ENCODE peak calls at places on chromosomes 13 and 19, in four cellular contexts. E is HCT116, L is GM12878, K is SK-N-SH. I is an unnamed sample.

GRCh38 chr13:37878496-37878895 is 8.9 kb upstream of the TRPC4 start:
- DNase-seq in E (no peak), L (no peak), K (no peak), I (no peak)

GRCh38 chr19:34666200-34666957 is 10.6 kb downstream of the SCGB2B2 start:
- DNase-seq in E (no peak), L (no peak), K (no peak), I (no peak)

GRCh38 chr13:24718192-24718965 is 38.2 kb downstream of the ATP12A start:
- DNase-seq in E (no peak), L (no peak), K (no peak), I (no peak)

GRCh38 chr13:112908342-112908741 is 60.7 kb upstream of the MCF2L start:
- DNase-seq in E (no peak), L (no peak), K (no peak), I (no peak)

GRCh38 chr13:52026246-52026626 is 1.7 kb downstream of the UTP14C start:
- DNase-seq in E (no peak), L (no peak), K (no peak), I (no peak)

GRCh38 chr13:100063906-100064305 is 25.0 kb upstream of the PCCA start:
- DNase-seq in E (no peak), L (no peak), K (no peak), I (no peak)

GRCh38 chr13:29359181-29359580 is 236.3 kb downstream of the SLC7A1 start:
- DNase-seq in E (no peak), L (no peak), K (no peak), I (no peak)

GRCh38 chr19:13537454-13537853 is 31.2 kb upstream of the CACNA1A start:
- DNase-seq in E (no peak), L (no peak), K (no peak), I (no peak)

GRCh38 chr13:50222569-50223332 is 207.5 kb downstream of the KCNRG start:
- DNase-seq in E (no peak), L (no peak), K (no peak), I (no peak)

GRCh38 chr19:38204728-38205127 is 19.3 kb downstream of the DPF1 start:
- DNase-seq in E (no peak), L (no peak), K (no peak), I (no peak)

GRCh38 chr13:114115191-114115671 is 17.2 kb downstream of the RASA3 start:
- DNase-seq in E (no peak), L (no peak), K (no peak), I (no peak)

GRCh38 chr19:38081547-38082255 is 142.3 kb downstream of the DPF1 start:
- DNase-seq in E (no peak), L (no peak), K (no peak), I (no peak)

GRCh38 chr13:85314686-85315085 is 484.5 kb downstream of the SLITRK6 start:
- DNase-seq in E (no peak), L (no peak), K (no peak), I (peak)

GRCh38 chr13:41156611-41157010 is 24.0 kb upstream of the KBTBD6 start:
- DNase-seq in E (no peak), L (no peak), K (no peak), I (no peak)

GRCh38 chr13:41154042-41154441 is 21.4 kb upstream of the KBTBD6 start:
- DNase-seq in E (no peak), L (no peak), K (no peak), I (no peak)

GRCh38 chr13:41159174-41159573 is 26.6 kb upstream of the KBTBD6 start:
- DNase-seq in E (no peak), L (no peak), K (no peak), I (no peak)
- TF ChIP-seq JUND in E (no peak), L (no peak), K (no peak), I (no peak)

DNA sequence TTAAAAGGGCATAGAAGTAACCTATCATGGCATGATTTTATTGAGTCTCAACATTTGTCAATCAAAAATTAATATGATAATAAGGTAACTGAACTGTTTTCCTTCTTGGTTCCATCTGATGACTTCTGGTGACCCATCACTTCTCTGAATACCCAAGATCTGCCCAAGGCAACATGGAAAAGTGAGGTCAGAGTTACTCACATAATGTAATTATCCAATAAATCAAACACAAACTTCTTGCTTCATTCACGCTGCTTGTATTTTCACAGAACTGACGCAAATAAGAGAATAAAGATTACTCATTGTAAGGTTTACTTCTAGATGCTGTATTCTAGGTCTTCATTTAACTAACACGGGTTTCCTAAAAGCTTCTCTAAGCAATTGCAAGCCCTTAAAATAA is 361.6 kb downstream of the RBM26 start:
- DNase-seq in E (no peak), L (no peak), K (no peak), I (no peak)
- TF ChIP-seq JUND in E (no peak), L (no peak), K (no peak), I (no peak)

DNA sequence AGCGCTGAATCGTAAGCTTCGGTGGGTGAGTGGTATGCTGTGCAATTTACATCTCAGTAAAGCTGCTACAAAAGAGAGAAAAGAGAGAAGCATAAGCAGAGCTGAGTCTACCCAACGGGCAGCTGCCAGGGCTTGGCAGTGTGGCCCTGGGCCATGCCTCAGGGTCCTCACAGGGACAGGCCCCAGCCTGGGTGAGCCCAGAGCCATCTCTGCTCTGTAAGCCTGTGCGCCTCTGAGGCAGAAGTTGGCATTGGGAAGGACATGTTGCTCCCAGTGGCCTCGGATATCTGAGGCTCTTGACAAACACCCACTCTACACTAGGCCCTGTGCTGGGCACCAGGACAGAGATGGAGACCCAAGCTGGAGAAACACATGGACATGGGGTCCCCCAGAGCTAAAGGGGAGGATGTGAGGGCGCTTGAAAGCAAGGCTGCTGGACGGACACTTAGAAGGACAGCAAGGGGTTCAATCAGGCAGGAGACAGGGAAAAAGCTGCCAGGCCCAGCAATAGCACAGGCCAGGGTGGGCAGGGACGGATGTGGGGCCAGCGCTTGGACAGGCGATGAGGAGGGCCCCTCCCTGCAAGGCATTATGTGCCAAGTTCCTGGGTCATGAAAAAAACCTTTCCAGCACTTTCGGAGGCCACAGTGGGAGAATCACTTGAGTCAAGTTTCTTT is 14.7 kb downstream of the PPP6R1 start:
- DNase-seq in E (no peak), L (no peak), K (no peak), I (no peak)
- TF ChIP-seq JUND in E (no peak), L (no peak), K (no peak), I (no peak)

GRCh38 chr19:51702754-51703654 is 9.9 kb downstream of the SPACA6 start:
- DNase-seq in E (no peak), L (no peak), K (peak), I (no peak)
- TF ChIP-seq JUND in E (no peak), L (no peak), K (no peak), I (no peak)

DNA sequence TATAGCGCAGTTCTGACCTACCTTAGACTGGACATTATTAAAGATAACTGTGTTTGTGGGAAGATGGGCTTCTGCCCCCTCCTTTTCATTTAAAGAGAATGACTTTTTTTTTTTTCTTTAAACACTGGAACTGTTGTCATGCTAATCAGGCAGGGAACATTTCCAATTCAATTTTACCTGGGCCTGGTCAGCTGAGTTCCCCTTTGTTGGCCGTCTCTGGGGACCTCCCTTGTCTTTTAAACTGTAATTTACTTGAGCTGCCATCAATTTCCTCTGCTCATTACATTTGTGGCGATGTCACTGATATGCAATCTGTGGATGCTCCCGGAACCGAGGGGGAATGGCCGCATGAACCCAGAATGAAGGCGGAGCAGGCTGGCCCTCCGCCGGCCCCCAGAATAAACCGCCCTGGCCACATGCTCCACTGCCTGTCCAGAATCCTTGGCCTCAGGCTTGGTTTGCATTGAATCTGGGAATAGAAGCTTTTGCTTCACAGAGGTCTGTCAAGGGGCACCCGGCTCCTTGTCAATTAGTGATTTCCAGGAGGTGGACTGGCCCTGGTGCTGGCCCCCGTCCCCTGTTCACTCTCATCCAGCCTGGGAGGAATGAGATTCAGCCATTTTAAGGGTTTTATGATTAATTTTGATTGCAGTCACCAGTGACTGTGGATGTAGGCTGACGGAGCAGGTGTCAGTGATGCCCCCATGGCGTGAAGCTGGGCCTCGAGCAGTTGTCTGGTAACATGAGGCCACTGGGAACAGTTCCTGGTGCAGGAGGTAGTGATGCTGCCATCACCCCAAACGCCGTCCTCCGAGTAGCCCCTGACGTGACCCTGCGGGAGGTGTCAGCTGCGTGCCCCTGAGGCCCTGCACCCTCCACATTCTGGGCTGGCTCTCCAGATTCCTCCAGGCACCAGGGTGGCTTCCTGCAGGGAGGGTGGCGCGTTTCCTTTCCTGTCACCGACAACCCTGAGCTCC is 276.9 kb downstream of the TEX29 start:
- DNase-seq in E (no peak), L (no peak), K (no peak), I (no peak)
- TF ChIP-seq JUND in E (no peak), L (no peak), K (no peak), I (no peak)

DNA sequence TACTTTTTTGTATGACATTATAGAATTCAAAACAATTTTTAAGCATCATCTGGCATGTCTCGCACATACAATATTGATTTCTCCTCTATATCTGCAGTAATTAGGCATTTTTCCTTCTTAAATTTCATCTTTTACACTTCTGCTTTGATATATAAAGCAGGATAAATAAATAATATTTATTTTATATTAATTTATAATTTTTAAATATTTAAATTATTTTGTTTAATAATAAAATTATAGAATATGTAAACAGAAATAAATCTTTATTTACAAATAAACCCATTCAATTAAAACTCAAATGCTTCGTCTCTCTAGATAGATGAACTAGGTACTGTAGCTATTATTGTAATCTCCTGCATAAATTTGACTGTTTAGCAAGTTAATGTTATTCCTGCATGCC is 473.5 kb upstream of the SLC10A2 start:
- DNase-seq in E (no peak), L (no peak), K (no peak), I (no peak)
- TF ChIP-seq JUND in E (no peak), L (no peak), K (no peak), I (no peak)

GRCh38 chr19:9362905-9363304 is at the start of gene ZNF177:
- DNase-seq in E (no peak), L (no peak), K (peak), I (no peak)
- TF ChIP-seq JUND in E (no peak), L (no peak), K (no peak), I (no peak)

I was measured in T47D.